ENCODE peak calls at places on chromosome 2, in six cellular contexts. One of them, this sample, is unnamed.

GRCh38 chr2:120421126-120421829 is 75.3 kb downstream of the INHBB start:
- DNase-seq in left cardiac atrium: no peak
- DNase-seq in GM04504: no peak
- DNase-seq in HFF-Myc: no peak
- DNase-seq in T-helper 22 cell: no peak
- DNase-seq in HEK293T: no peak
- DNase-seq in this sample: no peak

GRCh38 chr2:162582357-162582798 is 238.4 kb downstream of the GCA start:
- DNase-seq in left cardiac atrium: no peak
- DNase-seq in GM04504: no peak
- DNase-seq in HFF-Myc: no peak
- DNase-seq in T-helper 22 cell: no peak
- DNase-seq in HEK293T: no peak
- DNase-seq in this sample: peak

GRCh38 chr2:29698216-29698615 is 223.2 kb downstream of the ALK start:
- DNase-seq in left cardiac atrium: no peak
- DNase-seq in GM04504: no peak
- DNase-seq in HFF-Myc: no peak
- DNase-seq in T-helper 22 cell: no peak
- DNase-seq in HEK293T: no peak
- DNase-seq in this sample: no peak

GRCh38 chr2:14417586-14417985 is 214.9 kb upstream of the LRATD1 start:
- DNase-seq in left cardiac atrium: no peak
- DNase-seq in GM04504: no peak
- DNase-seq in HFF-Myc: no peak
- DNase-seq in T-helper 22 cell: no peak
- DNase-seq in HEK293T: no peak
- DNase-seq in this sample: no peak

GRCh38 chr2:33056170-33056569 is 109.4 kb downstream of the LTBP1 start:
- DNase-seq in left cardiac atrium: no peak
- DNase-seq in GM04504: no peak
- DNase-seq in HFF-Myc: no peak
- DNase-seq in T-helper 22 cell: no peak
- DNase-seq in HEK293T: no peak
- DNase-seq in this sample: no peak

GRCh38 chr2:26244479-26245230 is at the start of the genes HADHA and HADHB:
- DNase-seq in left cardiac atrium: peak
- DNase-seq in GM04504: peak
- DNase-seq in HFF-Myc: peak
- DNase-seq in T-helper 22 cell: peak
- DNase-seq in HEK293T: peak
- DNase-seq in this sample: peak

GRCh38 chr2:146363731-146364130 is 1481.1 kb upstream of the ACVR2A start:
- DNase-seq in left cardiac atrium: no peak
- DNase-seq in GM04504: no peak
- DNase-seq in HFF-Myc: no peak
- DNase-seq in T-helper 22 cell: no peak
- DNase-seq in HEK293T: no peak
- DNase-seq in this sample: peak

GRCh38 chr2:3291750-3292149 is 85.9 kb downstream of the EIPR1 start:
- DNase-seq in left cardiac atrium: no peak
- DNase-seq in GM04504: no peak
- DNase-seq in HFF-Myc: no peak
- DNase-seq in T-helper 22 cell: no peak
- DNase-seq in HEK293T: no peak
- DNase-seq in this sample: no peak

GRCh38 chr2:173631123-173631450 is 276.4 kb downstream of the CDCA7 start:
- DNase-seq in left cardiac atrium: no peak
- DNase-seq in GM04504: peak
- DNase-seq in HFF-Myc: peak
- DNase-seq in T-helper 22 cell: no peak
- DNase-seq in HEK293T: no peak
- DNase-seq in this sample: peak

GRCh38 chr2:218367415-218368149 is 10.9 kb downstream of the CATIP start:
- DNase-seq in left cardiac atrium: peak
- DNase-seq in GM04504: no peak
- DNase-seq in HFF-Myc: peak
- DNase-seq in T-helper 22 cell: peak
- DNase-seq in HEK293T: no peak
- DNase-seq in this sample: no peak

GRCh38 chr2:232075080-232075479 is 113.6 kb downstream of the DIS3L2 start:
- DNase-seq in left cardiac atrium: no peak
- DNase-seq in GM04504: peak
- DNase-seq in HFF-Myc: no peak
- DNase-seq in T-helper 22 cell: no peak
- DNase-seq in HEK293T: no peak
- DNase-seq in this sample: peak

GRCh38 chr2:126831234-126832005 is 67.3 kb upstream of the TEX51 start:
- DNase-seq in left cardiac atrium: no peak
- DNase-seq in GM04504: no peak
- DNase-seq in HFF-Myc: no peak
- DNase-seq in T-helper 22 cell: no peak
- DNase-seq in HEK293T: no peak
- DNase-seq in this sample: peak

GRCh38 chr2:84175340-84175739 is 283.7 kb downstream of the SUCLG1 start:
- DNase-seq in left cardiac atrium: no peak
- DNase-seq in GM04504: no peak
- DNase-seq in HFF-Myc: no peak
- DNase-seq in T-helper 22 cell: no peak
- DNase-seq in HEK293T: no peak
- DNase-seq in this sample: no peak

GRCh38 chr2:216849987-216850386 is 9.9 kb downstream of the TNP1 start:
- DNase-seq in left cardiac atrium: peak
- DNase-seq in GM04504: no peak
- DNase-seq in HFF-Myc: no peak
- DNase-seq in T-helper 22 cell: no peak
- DNase-seq in HEK293T: no peak
- DNase-seq in this sample: peak

GRCh38 chr2:2859732-2860131 is 517.9 kb downstream of the EIPR1 start:
- DNase-seq in left cardiac atrium: no peak
- DNase-seq in GM04504: no peak
- DNase-seq in HFF-Myc: no peak
- DNase-seq in T-helper 22 cell: no peak
- DNase-seq in HEK293T: no peak
- DNase-seq in this sample: no peak

GRCh38 chr2:127614246-127614645 is 31.7 kb upstream of the GPR17 start:
- DNase-seq in left cardiac atrium: no peak
- DNase-seq in GM04504: no peak
- DNase-seq in HFF-Myc: no peak
- DNase-seq in T-helper 22 cell: no peak
- DNase-seq in HEK293T: no peak
- DNase-seq in this sample: no peak

GRCh38 chr2:109150559-109150958 is 21.6 kb downstream of the SH3RF3 start:
- DNase-seq in left cardiac atrium: no peak
- DNase-seq in GM04504: no peak
- DNase-seq in HFF-Myc: no peak
- DNase-seq in T-helper 22 cell: no peak
- DNase-seq in HEK293T: no peak
- DNase-seq in this sample: no peak

GRCh38 chr2:75464348-75464946 is 96.3 kb downstream of the EVA1A start:
- DNase-seq in left cardiac atrium: no peak
- DNase-seq in GM04504: no peak
- DNase-seq in HFF-Myc: no peak
- DNase-seq in T-helper 22 cell: no peak
- DNase-seq in HEK293T: peak
- DNase-seq in this sample: peak

GRCh38 chr2:173493874-173494273 is 139.2 kb downstream of the CDCA7 start:
- DNase-seq in left cardiac atrium: no peak
- DNase-seq in GM04504: no peak
- DNase-seq in HFF-Myc: no peak
- DNase-seq in T-helper 22 cell: no peak
- DNase-seq in HEK293T: no peak
- DNase-seq in this sample: no peak

GRCh38 chr2:240798327-240798905 is 21.6 kb downstream of the KIF1A start:
- DNase-seq in left cardiac atrium: no peak
- DNase-seq in GM04504: no peak
- DNase-seq in HFF-Myc: no peak
- DNase-seq in T-helper 22 cell: no peak
- DNase-seq in HEK293T: no peak
- DNase-seq in this sample: no peak

GRCh38 chr2:107804608-107805498 is 21.8 kb upstream of the RGPD4 start:
- DNase-seq in left cardiac atrium: no peak
- DNase-seq in GM04504: no peak
- DNase-seq in HFF-Myc: no peak
- DNase-seq in T-helper 22 cell: no peak
- DNase-seq in HEK293T: no peak
- DNase-seq in this sample: no peak

GRCh38 chr2:128250409-128251025 is 68.2 kb downstream of the HS6ST1 start:
- DNase-seq in left cardiac atrium: no peak
- DNase-seq in GM04504: no peak
- DNase-seq in HFF-Myc: no peak
- DNase-seq in T-helper 22 cell: no peak
- DNase-seq in HEK293T: no peak
- DNase-seq in this sample: no peak

GRCh38 chr2:209470466-209470865 is 46.6 kb downstream of the MAP2 start:
- DNase-seq in left cardiac atrium: no peak
- DNase-seq in GM04504: no peak
- DNase-seq in HFF-Myc: no peak
- DNase-seq in T-helper 22 cell: no peak
- DNase-seq in HEK293T: no peak
- DNase-seq in this sample: no peak

GRCh38 chr2:71798266-71799012 is 345.1 kb downstream of the DYSF start:
- DNase-seq in left cardiac atrium: peak
- DNase-seq in GM04504: no peak
- DNase-seq in HFF-Myc: no peak
- DNase-seq in T-helper 22 cell: no peak
- DNase-seq in HEK293T: peak
- DNase-seq in this sample: peak

GRCh38 chr2:155377178-155377780 is 678.8 kb downstream of the KCNJ3 start:
- DNase-seq in left cardiac atrium: no peak
- DNase-seq in GM04504: no peak
- DNase-seq in HFF-Myc: no peak
- DNase-seq in T-helper 22 cell: no peak
- DNase-seq in HEK293T: no peak
- DNase-seq in this sample: peak